ENCODE peak calls at places on chromosomes 12 and 14, in ten cellular contexts. U is heart right ventricle; S is amygdala; M is iris pigment epithelial cell; K is HT1080; A is WERI-Rb-1; L is ureter; W is hepatocyte; H is NCI-H1436 treated with DMSO at 0.1 percent for 48 hours; R is stimulated activated CD4-positive, alpha-beta T cell treated with anti-CD3 and anti-CD28 coated beads, Interleukin-1b, Interleukin-23, amount 100 ng/mL, for 24 hours. B is an unnamed sample.
A peak's percentile ranks its signal among the peaks of the same experiment; 100 is the strongest.

GRCh38 chr12:79408665-79409064 is 282.1 kb downstream of the PAWR start:
- DNase-seq in R (no peak), H (no peak), S (no peak), A (no peak), U (no peak), M (no peak), W (no peak), K (no peak), L (no peak), B (no peak)

GRCh38 chr14:93522221-93522620 is 91.5 kb downstream of the UNC79 start:
- DNase-seq in R (no peak), M (peak; percentile 8), A (no peak), S (no peak), L (no peak), W (no peak), U (no peak), K (no peak), H (no peak), B (no peak)

GRCh38 chr12:46265734-46266133 is 3.1 kb downstream of the SLC38A1 start:
- DNase-seq in R (no peak), A (no peak), U (no peak), L (no peak), M (no peak), W (no peak), K (no peak), S (no peak), H (no peak), B (no peak)

GRCh38 chr14:99899578-99900178 is 106.5 kb downstream of the EML1 start:
- DNase-seq in H (no peak), W (peak; percentile 39), M (peak; percentile 40), S (no peak), K (peak; percentile 8), U (no peak), A (no peak), L (no peak), R (no peak), B (no peak)

GRCh38 chr12:30026621-30027234 is 243.0 kb upstream of the TMTC1 start:
- DNase-seq in R (no peak), K (peak; percentile 90), H (no peak), A (no peak), U (no peak), M (peak; percentile 88), S (no peak), W (no peak), L (no peak), B (no peak)

GRCh38 chr14:70021548-70021947 is 142.3 kb downstream of the SMOC1 start:
- DNase-seq in M (no peak), K (no peak), R (no peak), S (no peak), W (no peak), L (no peak), A (no peak), H (no peak), U (no peak), B (no peak)

GRCh38 chr12:11568762-11569478 is 80.6 kb upstream of the ETV6 start:
- DNase-seq in A (no peak), W (no peak), S (no peak), H (no peak), L (no peak), U (no peak), K (no peak), M (no peak), R (no peak), B (no peak)

GRCh38 chr14:23068792-23069412 is 11.6 kb upstream of the CDH24 start:
- DNase-seq in K (peak; percentile 92), R (peak; percentile 52), L (peak; percentile 87), M (peak; percentile 89), U (no peak), A (peak; percentile 88), S (no peak), W (peak; percentile 94), H (no peak), B (peak; percentile 85)

GRCh38 chr14:77243853-77244252 is 27.2 kb downstream of the NGB start:
- DNase-seq in S (no peak), K (no peak), L (no peak), U (no peak), A (no peak), M (no peak), W (no peak), H (no peak), R (no peak), B (no peak)

GRCh38 chr12:9867531-9867930 is 1.6 kb downstream of the CLEC2B start:
- DNase-seq in L (no peak), K (no peak), H (no peak), A (no peak), R (no peak), W (no peak), S (no peak), M (no peak), U (no peak), B (no peak)

GRCh38 chr12:51911788-51912711 is 4.7 kb downstream of the ACVRL1 start:
- DNase-seq in L (no peak), R (no peak), M (peak; percentile 23), A (no peak), W (no peak), K (peak; percentile 35), S (no peak), U (peak; percentile 61), H (no peak), B (peak; percentile 56)

GRCh38 chr14:20757963-20758362 is 10.2 kb upstream of the EDDM3B start:
- DNase-seq in K (no peak), L (no peak), H (no peak), U (no peak), S (no peak), W (peak; percentile 26), R (no peak), A (no peak), M (no peak), B (no peak)

GRCh38 chr12:94384030-94384429 is 75.6 kb downstream of the CEP83 start:
- DNase-seq in L (no peak), W (no peak), K (no peak), M (no peak), A (no peak), R (no peak), S (no peak), H (no peak), U (no peak), B (no peak)

GRCh38 chr12:40829738-40830144 is 137.5 kb downstream of the CNTN1 start:
- DNase-seq in M (peak; percentile 17), K (peak; percentile 29), S (no peak), L (no peak), H (no peak), R (no peak), U (no peak), W (peak; percentile 18), A (no peak), B (no peak)

GRCh38 chr12:58943079-58943478 is 22.8 kb upstream of the LRIG3 start:
- DNase-seq in L (no peak), M (no peak), W (no peak), H (no peak), K (no peak), U (no peak), A (no peak), S (no peak), R (no peak), B (no peak)

GRCh38 chr14:74977901-74978385 is 22.5 kb upstream of the PGF start:
- DNase-seq in A (no peak), M (no peak), W (no peak), K (no peak), S (no peak), U (no peak), H (no peak), R (no peak), L (peak; percentile 28), B (no peak)